ENCODE peak calls at places on chromosomes 5 and 9, in six cellular contexts. X, T, V, G, D and K are unnamed samples.

GRCh38 chr5:79787448-79787847 is 97.8 kb downstream of the CMYA5 start:
- DNase-seq in X (no peak), T (no peak), V (no peak), G (no peak), D (no peak), K (no peak)

GRCh38 chr5:130545291-130545690 is 619.8 kb downstream of the HINT1 start:
- DNase-seq in X (no peak), T (no peak), V (no peak), G (no peak), D (no peak), K (no peak)

GRCh38 chr9:36488322-36488838 is 84.3 kb upstream of the MELK start:
- DNase-seq in X (no peak), T (peak), V (no peak), G (no peak), D (no peak), K (no peak)

GRCh38 chr9:124272118-124272517 is 14.4 kb downstream of the NEK6 start:
- DNase-seq in X (no peak), T (no peak), V (no peak), G (no peak), D (no peak), K (no peak)

GRCh38 chr5:54743997-54744788 is 226.6 kb downstream of the SNX18 start:
- DNase-seq in X (no peak), T (peak), V (no peak), G (peak), D (no peak), K (peak)

GRCh38 chr9:116499986-116500871 is 186.9 kb upstream of the TRIM32 start:
- DNase-seq in X (no peak), T (no peak), V (no peak), G (peak), D (no peak), K (peak)

GRCh38 chr5:9186069-9186468 is 359.8 kb downstream of the SEMA5A start:
- DNase-seq in X (no peak), T (no peak), V (no peak), G (no peak), D (no peak), K (no peak)

GRCh38 chr5:6365977-6366590 is 12.3 kb downstream of the MED10 start:
- DNase-seq in X (peak), T (no peak), V (peak), G (no peak), D (no peak), K (no peak)

GRCh38 chr5:72596956-72597355 is 89.7 kb upstream of the ZNF366 start:
- DNase-seq in X (no peak), T (no peak), V (no peak), G (no peak), D (no peak), K (no peak)

GRCh38 chr5:179866241-179867078 is 7.8 kb upstream of the MRNIP start:
- DNase-seq in X (no peak), T (no peak), V (no peak), G (peak), D (peak), K (no peak)

GRCh38 chr5:68285857-68286611 is 70.5 kb downstream of the PIK3R1 start:
- DNase-seq in X (no peak), T (no peak), V (no peak), G (peak), D (no peak), K (peak)

GRCh38 chr5:157956271-157956885 is 97.4 kb upstream of the CLINT1 start:
- DNase-seq in X (no peak), T (no peak), V (no peak), G (no peak), D (no peak), K (no peak)

GRCh38 chr5:171520300-171521170 is 101.1 kb downstream of the FGF18 start:
- DNase-seq in X (peak), T (no peak), V (no peak), G (peak), D (no peak), K (peak)

GRCh38 chr9:114551750-114552685 is 35.6 kb upstream of the ATP6V1G1 start:
- DNase-seq in X (no peak), T (no peak), V (no peak), G (peak), D (peak), K (peak)

GRCh38 chr5:395921-396714 is 46.9 kb upstream of the EXOC3 start:
- DNase-seq in X (no peak), T (no peak), V (peak), G (no peak), D (peak), K (no peak)

GRCh38 chr5:157143127-157143959 is 678 bp upstream of the MED7 start:
- DNase-seq in X (no peak), T (peak), V (no peak), G (peak), D (peak), K (peak)

GRCh38 chr9:97980479-97980803 is 2.7 kb upstream of the ANP32B start:
- DNase-seq in X (no peak), T (no peak), V (no peak), G (no peak), D (no peak), K (no peak)

GRCh38 chr5:128007939-128008338 is 75.6 kb upstream of the SLC12A2 start:
- DNase-seq in X (no peak), T (no peak), V (no peak), G (no peak), D (no peak), K (no peak)

GRCh38 chr5:149680810-149681221 is 49.3 kb upstream of the PPARGC1B start:
- DNase-seq in X (no peak), T (no peak), V (no peak), G (no peak), D (no peak), K (no peak)

GRCh38 chr9:124934290-124934689 is 6.6 kb downstream of the GOLGA1 start:
- DNase-seq in X (no peak), T (no peak), V (no peak), G (no peak), D (no peak), K (no peak)

GRCh38 chr9:72579190-72579589 is 57.8 kb downstream of the TMC1 start:
- DNase-seq in X (no peak), T (no peak), V (peak), G (peak), D (peak), K (peak)

GRCh38 chr5:149829954-149830353 is 99.8 kb downstream of the PPARGC1B start:
- DNase-seq in X (no peak), T (no peak), V (no peak), G (peak), D (no peak), K (no peak)

GRCh38 chr5:176788091-176788490 is 22.3 kb upstream of the UNC5A start:
- DNase-seq in X (no peak), T (no peak), V (no peak), G (no peak), D (no peak), K (no peak)

GRCh38 chr5:54275361-54275760 is 35.0 kb downstream of the ARL15 start:
- DNase-seq in X (no peak), T (no peak), V (no peak), G (no peak), D (no peak), K (no peak)

GRCh38 chr5:31711363-31711762 is 72.4 kb downstream of the PDZD2 start:
- DNase-seq in X (no peak), T (no peak), V (no peak), G (no peak), D (no peak), K (no peak)

GRCh38 chr9:128528445-128529160 is 23.8 kb upstream of the SPTAN1 start:
- DNase-seq in X (no peak), T (no peak), V (no peak), G (no peak), D (no peak), K (no peak)

GRCh38 chr9:94256007-94256406 is 3.1 kb upstream of the ZNF169 start:
- DNase-seq in X (no peak), T (no peak), V (no peak), G (no peak), D (no peak), K (no peak)

GRCh38 chr9:128204858-128205257 is 1.7 kb downstream of the DNM1 start:
- DNase-seq in X (no peak), T (no peak), V (peak), G (no peak), D (no peak), K (no peak)

GRCh38 chr9:111805841-111806241 is 11.1 kb upstream of the SHOC1 start:
- DNase-seq in X (no peak), T (no peak), V (no peak), G (peak), D (no peak), K (no peak)

GRCh38 chr9:127921592-127922120 is 4.8 kb upstream of the ST6GALNAC4 start:
- DNase-seq in X (peak), T (peak), V (no peak), G (no peak), D (peak), K (peak)

GRCh38 chr5:61784337-61784736 is 452.3 kb downstream of the ZSWIM6 start:
- DNase-seq in X (no peak), T (no peak), V (no peak), G (no peak), D (no peak), K (no peak)

GRCh38 chr5:37886207-37886905 is 46.5 kb upstream of the GDNF start:
- DNase-seq in X (no peak), T (no peak), V (no peak), G (no peak), D (no peak), K (peak)

GRCh38 chr9:114176601-114177295 is 21.4 kb downstream of the COL27A1 start:
- DNase-seq in X (no peak), T (no peak), V (no peak), G (no peak), D (peak), K (no peak)

GRCh38 chr9:137077010-137077747 is at the start of gene UAP1L1:
- DNase-seq in X (peak), T (peak), V (no peak), G (peak), D (peak), K (peak)

GRCh38 chr9:127451681-127452480 is 571 bp downstream of the LRSAM1 start:
- DNase-seq in X (peak), T (peak), V (peak), G (peak), D (peak), K (peak)

GRCh38 chr9:86794356-86795046 is 152.8 kb downstream of the GAS1 start:
- DNase-seq in X (no peak), T (no peak), V (no peak), G (no peak), D (no peak), K (no peak)
- H3K27ac ChIP-seq in X (no peak), T (no peak), V (peak), G (no peak), D (no peak), K (peak)

DNA sequence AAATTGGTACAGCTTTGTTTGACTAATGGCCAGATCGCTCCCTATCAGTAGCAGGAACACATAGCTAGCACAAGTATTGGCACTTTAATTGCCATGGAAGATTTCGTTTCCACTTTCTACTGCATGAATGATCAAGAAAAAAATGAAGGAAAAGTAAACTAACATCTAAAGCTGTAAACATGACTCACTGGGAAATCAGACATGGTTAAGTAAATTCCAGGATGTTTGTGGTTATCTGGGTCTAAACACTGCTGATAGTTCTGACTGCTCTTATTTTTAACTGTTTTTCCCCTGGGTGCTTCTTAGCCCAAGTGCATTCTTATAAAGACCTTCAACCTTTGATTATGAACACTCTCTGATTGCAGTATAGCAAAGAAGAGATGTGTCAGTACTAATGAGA is 388.9 kb downstream of the NR2F1-AS1 start:
- DNase-seq in X (no peak), T (no peak), V (no peak), G (peak), D (no peak), K (peak)
- H3K27ac ChIP-seq in X (no peak), T (no peak), V (no peak), G (peak), D (no peak), K (peak)

GRCh38 chr9:133844876-133845658 is 106.9 kb upstream of the SARDH start:
- DNase-seq in X (no peak), T (no peak), V (peak), G (no peak), D (peak), K (peak)
- H3K27ac ChIP-seq in X (no peak), T (no peak), V (peak), G (no peak), D (no peak), K (peak)

GRCh38 chr5:115262066-115262404 is 642 bp downstream of the PGGT1B start:
- DNase-seq in X (no peak), T (no peak), V (no peak), G (peak), D (no peak), K (peak)
- H3K27ac ChIP-seq in X (no peak), T (peak), V (peak), G (peak), D (no peak), K (peak)

GRCh38 chr5:170056561-170057267 is 49.0 kb upstream of the FOXI1 start:
- DNase-seq in X (no peak), T (no peak), V (no peak), G (no peak), D (no peak), K (no peak)
- H3K27ac ChIP-seq in X (no peak), T (no peak), V (no peak), G (no peak), D (no peak), K (no peak)

DNA sequence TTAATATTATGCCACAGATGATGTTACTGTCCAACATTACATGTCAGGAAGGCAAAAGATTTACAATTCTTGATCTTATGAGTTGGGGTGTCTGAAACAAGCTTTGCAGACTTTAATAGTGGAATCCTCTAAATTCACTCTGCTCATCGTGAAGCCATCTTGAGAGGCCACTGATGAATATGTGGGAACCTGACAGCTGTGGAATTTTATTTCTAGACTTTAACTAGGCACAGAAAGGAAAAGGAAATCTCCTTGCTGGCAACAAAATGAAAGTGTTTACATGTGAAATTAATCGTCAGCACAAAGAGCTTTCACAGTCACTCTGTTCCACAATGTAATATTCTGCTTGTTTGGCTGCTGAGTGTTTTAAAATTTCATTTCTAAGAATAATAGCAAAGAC is 14.8 kb downstream of the NREP start:
- DNase-seq in X (no peak), T (no peak), V (no peak), G (no peak), D (no peak), K (no peak)
- H3K27ac ChIP-seq in X (no peak), T (no peak), V (peak), G (no peak), D (no peak), K (peak)